ENCODE peak calls at places on chromosomes 12 and 14, in four cellular contexts. Q is tibial nerve, C is lower leg skin, I is right lobe of liver. R is an unnamed sample.

GRCh38 chr12:66620026-66620425 is 58.9 kb downstream of the GRIP1 start:
- DNase-seq in Q (no peak), C (no peak), I (no peak), R (no peak)

GRCh38 chr14:22536853-22537338 is 52.1 kb downstream of the DAD1 start:
- DNase-seq in Q (no peak), C (peak), I (no peak), R (peak)

GRCh38 chr12:29212682-29213397 is 63.8 kb downstream of the FAR2 start:
- DNase-seq in Q (no peak), C (no peak), I (no peak), R (no peak)

GRCh38 chr12:54416908-54417603 is 2.0 kb downstream of the ITGA5 start:
- DNase-seq in Q (no peak), C (no peak), I (no peak), R (no peak)

GRCh38 chr14:97802430-97802829 is 1005.2 kb downstream of the VRK1 start:
- DNase-seq in Q (no peak), C (no peak), I (no peak), R (no peak)

GRCh38 chr12:2261708-2262107 is 208.9 kb downstream of the CACNA1C start:
- DNase-seq in Q (no peak), C (no peak), I (no peak), R (no peak)

GRCh38 chr14:30882431-30882830 is 8.1 kb downstream of the COCH start:
- DNase-seq in Q (no peak), C (no peak), I (no peak), R (no peak)

GRCh38 chr12:52165096-52165855 is 26.5 kb downstream of the KRT80 start:
- DNase-seq in Q (no peak), C (no peak), I (no peak), R (no peak)

GRCh38 chr12:127625372-127625771 is 641.6 kb upstream of the TMEM132C start:
- DNase-seq in Q (no peak), C (no peak), I (no peak), R (no peak)

GRCh38 chr14:98444077-98444476 is 827.9 kb downstream of the BCL11B start:
- DNase-seq in Q (no peak), C (no peak), I (no peak), R (no peak)

GRCh38 chr14:22520235-22520634 is 68.8 kb downstream of the DAD1 start:
- DNase-seq in Q (no peak), C (no peak), I (no peak), R (no peak)

GRCh38 chr12:6096527-6096926 is 27.9 kb downstream of the VWF start:
- DNase-seq in Q (no peak), C (no peak), I (peak), R (no peak)

GRCh38 chr12:12539411-12539810 is 23.3 kb downstream of the DUSP16 start:
- DNase-seq in Q (no peak), C (no peak), I (no peak), R (no peak)

GRCh38 chr12:110371408-110372055 is 32.0 kb downstream of the ANAPC7 start:
- DNase-seq in Q (no peak), C (no peak), I (no peak), R (no peak)

GRCh38 chr12:74317078-74317581 is 220.5 kb upstream of the ATXN7L3B start:
- DNase-seq in Q (peak), C (no peak), I (no peak), R (peak)

GRCh38 chr14:96136361-96136760 is 68.3 kb upstream of the BDKRB2 start:
- DNase-seq in Q (no peak), C (no peak), I (no peak), R (no peak)

GRCh38 chr14:33916663-33917565 is 34.0 kb downstream of the EGLN3 start:
- DNase-seq in Q (no peak), C (no peak), I (no peak), R (no peak)

GRCh38 chr12:46177842-46178608 is 90.8 kb downstream of the SLC38A1 start:
- DNase-seq in Q (no peak), C (no peak), I (no peak), R (no peak)

GRCh38 chr14:65352964-65353530 is 59.5 kb upstream of the FUT8 start:
- DNase-seq in Q (no peak), C (no peak), I (no peak), R (no peak)

GRCh38 chr14:31541702-31542101 is 19.5 kb upstream of the NUBPL start:
- DNase-seq in Q (no peak), C (no peak), I (no peak), R (no peak)

GRCh38 chr12:58765653-58766554 is 154.4 kb downstream of the LRIG3 start:
- DNase-seq in Q (no peak), C (no peak), I (no peak), R (peak)

GRCh38 chr12:65232490-65233077 is 45.9 kb upstream of the MSRB3 start:
- DNase-seq in Q (no peak), C (no peak), I (no peak), R (no peak)

GRCh38 chr12:3061129-3061857 is 15.9 kb upstream of the TSPAN9 start:
- DNase-seq in Q (no peak), C (no peak), I (no peak), R (no peak)

GRCh38 chr14:105601360-105602242 is 75.2 kb downstream of the TMEM121 start:
- DNase-seq in Q (no peak), C (no peak), I (no peak), R (no peak)

GRCh38 chr14:86420131-86420530 is 890.2 kb downstream of the FLRT2 start:
- DNase-seq in Q (no peak), C (no peak), I (no peak), R (no peak)

GRCh38 chr14:57560681-57561080 is 67.0 kb upstream of the CCDC198 start:
- DNase-seq in Q (no peak), C (no peak), I (no peak), R (no peak)

GRCh38 chr12:51021694-51022093 is 4.5 kb downstream of the SLC11A2 start:
- DNase-seq in Q (no peak), C (no peak), I (no peak), R (no peak)

GRCh38 chr14:53952533-53952932 is 4.1 kb downstream of the BMP4 start:
- DNase-seq in Q (no peak), C (no peak), I (no peak), R (no peak)

GRCh38 chr14:85415015-85415712 is 114.8 kb upstream of the FLRT2 start:
- DNase-seq in Q (peak), C (peak), I (no peak), R (peak)

GRCh38 chr14:65290830-65291229 is 121.7 kb upstream of the FUT8 start:
- DNase-seq in Q (no peak), C (no peak), I (no peak), R (no peak)

GRCh38 chr12:104414581-104415305 is 42.0 kb upstream of the CHST11 start:
- DNase-seq in Q (no peak), C (no peak), I (no peak), R (no peak)

GRCh38 chr12:82359115-82359478 is 768 bp downstream of the METTL25 start:
- DNase-seq in Q (no peak), C (no peak), I (peak), R (peak)

GRCh38 chr14:88380405-88380804 is 5.1 kb upstream of the SPATA7 start:
- DNase-seq in Q (no peak), C (no peak), I (no peak), R (no peak)

GRCh38 chr14:73725116-73726024 is 11.2 kb upstream of the PNMA1 start:
- DNase-seq in Q (no peak), C (no peak), I (no peak), R (no peak)
- TF ChIP-seq POLR2A in Q (no peak), C (no peak), I (no peak), R (no peak)

DNA sequence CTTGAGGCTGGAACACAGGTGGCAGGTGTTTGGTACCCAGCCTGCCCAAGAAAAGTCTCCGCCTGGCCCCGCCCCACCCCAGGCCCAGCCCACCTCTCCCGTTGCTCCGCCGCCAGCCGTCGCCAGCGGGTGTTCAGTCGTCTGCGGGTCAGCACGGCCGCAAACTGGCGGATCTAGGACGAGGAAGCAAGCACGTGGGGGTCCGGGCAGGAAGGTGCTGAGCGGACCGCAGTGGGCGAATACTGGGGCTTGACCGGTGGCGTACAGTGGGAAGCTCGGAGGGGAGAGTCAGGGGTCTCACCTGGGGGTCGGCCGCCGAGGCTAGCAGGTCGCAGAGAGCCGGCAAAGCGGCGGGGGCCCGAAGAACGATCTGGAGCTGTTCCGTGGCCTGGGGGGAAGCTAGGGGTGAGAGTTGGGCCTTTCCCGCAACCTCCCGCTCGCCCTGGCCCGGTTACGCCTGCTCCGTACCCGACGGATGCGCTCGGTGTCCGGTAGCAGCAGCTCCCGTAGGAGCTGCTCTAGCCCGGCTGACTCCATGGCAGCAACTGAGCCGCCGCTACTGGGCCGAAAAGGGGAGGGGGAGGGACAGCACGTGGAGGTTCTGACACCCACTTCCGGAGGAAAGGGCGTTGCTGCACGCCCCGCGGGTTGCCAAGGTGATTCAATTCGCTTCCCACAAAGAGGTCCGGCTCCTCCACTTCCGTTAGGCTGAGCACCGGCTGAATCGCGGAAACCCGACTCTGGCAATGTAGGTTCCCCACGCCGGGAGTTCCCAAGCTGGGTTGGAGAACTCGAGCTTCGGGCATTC is at the start of gene IPO4:
- DNase-seq in Q (peak), C (peak), I (peak), R (peak)
- TF ChIP-seq POLR2A in Q (peak), C (no peak), I (peak), R (no peak)

GRCh38 chr14:49972199-49972671 is 79.4 kb downstream of the ARF6 start:
- DNase-seq in Q (no peak), C (peak), I (no peak), R (peak)

GRCh38 chr14:49969961-49970360 is 77.1 kb downstream of the ARF6 start:
- DNase-seq in Q (no peak), C (no peak), I (no peak), R (no peak)

GRCh38 chr14:49972840-49973239 is 80.0 kb downstream of the ARF6 start:
- DNase-seq in Q (no peak), C (peak), I (no peak), R (peak)

GRCh38 chr14:49971156-49972141 is 78.6 kb downstream of the ARF6 start:
- DNase-seq in Q (no peak), C (no peak), I (no peak), R (no peak)

DNA sequence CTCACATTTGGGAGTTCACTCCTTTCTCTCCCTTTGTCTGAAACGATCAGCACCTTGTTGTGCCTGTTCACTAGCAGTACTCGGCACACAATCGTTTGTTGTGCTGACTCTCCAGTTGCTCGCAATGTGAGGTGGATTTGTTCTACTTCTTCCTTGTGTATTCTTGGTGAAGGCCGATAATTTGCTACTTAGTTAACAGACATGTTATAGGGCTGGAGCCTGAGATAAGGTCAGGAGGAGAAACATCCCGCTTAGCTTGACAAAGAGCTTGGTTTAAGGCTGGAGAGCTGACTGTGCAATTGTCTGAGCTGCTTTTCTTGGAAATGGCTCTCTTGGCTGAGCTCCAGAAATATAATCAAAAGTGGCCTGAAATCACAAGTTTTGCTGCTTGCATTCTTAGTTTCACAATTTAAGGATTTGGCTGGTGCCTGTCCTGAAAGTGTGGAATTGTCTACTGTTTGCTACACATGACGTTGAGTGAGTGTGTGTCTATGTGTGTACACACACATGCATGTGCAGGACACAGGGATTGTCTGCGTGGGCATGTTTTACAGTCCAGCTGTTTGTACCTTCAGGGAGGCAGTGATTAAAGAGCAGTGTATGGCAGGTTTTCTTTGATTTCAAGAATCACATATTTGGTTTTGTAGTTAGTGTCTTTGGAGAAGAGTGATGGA is 77.7 kb downstream of the ARF6 start:
- DNase-seq in Q (no peak), C (no peak), I (no peak), R (no peak)
- TF ChIP-seq POLR2A in Q (no peak), C (no peak), I (no peak), R (no peak)

DNA sequence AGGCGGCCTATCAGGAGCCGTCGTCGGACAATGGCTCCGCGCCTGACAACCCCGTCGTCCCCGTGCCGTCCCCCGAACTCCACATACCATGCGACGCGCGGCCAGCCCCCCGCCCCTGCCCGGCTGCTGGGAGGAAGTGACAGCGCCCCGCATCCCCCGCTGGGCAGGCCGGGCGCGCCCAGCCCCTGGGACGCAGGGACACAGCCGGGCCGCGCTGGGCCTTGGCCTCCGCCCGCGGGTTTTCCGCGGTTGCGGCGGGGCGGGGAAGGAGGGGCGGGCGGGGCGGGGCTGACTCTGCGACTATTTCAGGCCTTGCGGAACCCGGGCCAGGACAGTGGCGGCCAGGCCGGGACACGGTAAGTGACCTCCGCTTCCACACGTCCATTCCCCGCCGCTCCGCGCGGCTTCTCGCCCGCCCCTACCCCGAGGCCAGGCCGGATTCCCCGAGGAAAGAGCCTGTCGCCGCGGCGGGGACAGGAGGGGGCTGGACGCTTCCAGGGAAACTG is at the start of gene TNFAIP2:
- DNase-seq in Q (peak), C (no peak), I (peak), R (peak)
- TF ChIP-seq POLR2A in Q (no peak), C (no peak), I (peak), R (peak)

DNA sequence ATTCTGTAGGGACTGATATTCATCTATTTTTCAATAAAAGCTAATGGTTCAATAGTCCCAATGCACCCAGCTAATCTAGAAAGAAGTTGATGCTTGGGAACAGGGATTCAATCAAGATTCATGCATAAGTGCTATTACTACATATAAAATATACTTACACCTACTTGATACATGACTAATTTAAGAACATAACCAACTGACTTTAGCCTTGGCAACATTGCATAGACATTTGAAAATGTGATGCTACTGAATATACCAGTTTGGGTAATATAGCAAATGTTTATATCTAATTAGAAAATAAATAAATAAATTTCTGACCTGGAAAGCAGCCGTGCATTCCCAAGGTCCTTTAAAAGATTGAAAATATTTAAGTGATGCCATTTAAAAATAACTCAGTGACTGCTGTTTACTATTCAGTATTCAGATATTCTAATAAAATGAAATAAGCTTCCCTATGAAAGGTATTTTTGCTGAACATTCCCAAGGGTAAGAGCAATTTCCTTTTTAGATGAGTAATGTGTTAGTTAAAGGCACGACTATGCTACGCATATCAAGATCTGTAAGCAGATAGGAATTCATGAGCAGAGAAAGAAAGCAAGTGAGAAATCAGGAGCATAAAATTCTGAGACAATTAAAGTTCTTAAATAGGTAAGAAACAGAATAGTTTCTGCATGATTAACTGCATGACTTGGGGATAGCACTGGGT is 160.6 kb upstream of the SYT1 start:
- DNase-seq in Q (no peak), C (no peak), I (no peak), R (no peak)
- TF ChIP-seq POLR2A in Q (no peak), C (no peak), I (no peak), R (no peak)

GRCh38 chr12:121875582-121875981 is 13.0 kb upstream of the PSMD9 start:
- DNase-seq in Q (no peak), C (no peak), I (no peak), R (no peak)
- TF ChIP-seq POLR2A in Q (no peak), C (no peak), I (no peak), R (no peak)

GRCh38 chr12:56715798-56716197 is 9.3 kb downstream of the NACA start:
- DNase-seq in Q (no peak), C (no peak), I (no peak), R (no peak)
- TF ChIP-seq POLR2A in Q (no peak), C (no peak), I (no peak), R (no peak)

GRCh38 chr12:41053046-41053445 is 135.1 kb upstream of the PDZRN4 start:
- DNase-seq in Q (no peak), C (no peak), I (no peak), R (no peak)
- TF ChIP-seq POLR2A in Q (no peak), C (no peak), I (no peak), R (no peak)

GRCh38 chr12:21941522-21942376 is 523 bp upstream of the ABCC9 start:
- DNase-seq in Q (no peak), C (peak), I (peak), R (peak)

GRCh38 chr12:21942377-21942703 is 1.1 kb upstream of the ABCC9 start:
- DNase-seq in Q (no peak), C (no peak), I (no peak), R (no peak)

GRCh38 chr12:21939435-21939834 is 1.8 kb downstream of the ABCC9 start:
- DNase-seq in Q (no peak), C (no peak), I (no peak), R (no peak)

GRCh38 chr12:21940549-21940948 is 677 bp downstream of the ABCC9 start:
- DNase-seq in Q (no peak), C (no peak), I (no peak), R (no peak)

GRCh38 chr12:21940972-21941521 is at the start of gene ABCC9:
- DNase-seq in Q (peak), C (peak), I (peak), R (peak)
- TF ChIP-seq POLR2A in Q (no peak), C (no peak), I (peak), R (peak)

R was measured in body of pancreas.